ENCODE peak calls at places on chromosomes 3 and 15, in five cellular contexts. A is K562, N is suprapubic skin, Q is HCT116, M is sigmoid colon. T is an unnamed sample.

GRCh38 chr3:101072299-101072698 is 79.1 kb upstream of the ABI3BP start:
- DNase-seq in M (no peak), N (no peak), Q (no peak), A (no peak), T (no peak)

GRCh38 chr3:157529085-157529484 is 25.9 kb upstream of the VEPH1 start:
- DNase-seq in A (no peak), N (no peak), M (no peak), Q (no peak), T (no peak)

GRCh38 chr3:127444761-127445160 is 145.8 kb downstream of the TPRA1 start:
- DNase-seq in Q (no peak), M (peak; percentile 32), A (no peak), N (no peak), T (no peak)

GRCh38 chr3:61560452-61561373 is 658 bp upstream of the PTPRG start:
- DNase-seq in A (no peak), N (peak; percentile 91), Q (peak; percentile 45), M (peak; percentile 92), T (no peak)

GRCh38 chr3:13916375-13916774 is 36.5 kb upstream of the WNT7A start:
- DNase-seq in N (no peak), M (no peak), Q (no peak), A (no peak), T (no peak)

GRCh38 chr3:183698760-183699159 is 1.2 kb downstream of the YEATS2 start:
- DNase-seq in Q (no peak), N (no peak), A (no peak), M (no peak), T (no peak)

GRCh38 chr3:185365281-185366211 is 2.6 kb downstream of the MAP3K13 start:
- DNase-seq in A (no peak), Q (no peak), N (no peak), M (no peak), T (no peak)

GRCh38 chr3:72938471-72939265 is 50.8 kb downstream of the GXYLT2 start:
- DNase-seq in M (peak; percentile 86), Q (peak; percentile 54), N (peak; percentile 76), A (peak; percentile 29), T (peak; percentile 46)

GRCh38 chr3:72041531-72041930 is 256.6 kb upstream of the PROK2 start:
- DNase-seq in A (no peak), N (no peak), Q (no peak), M (peak; percentile 76), T (no peak)

GRCh38 chr15:55515991-55516776 is 8.2 kb upstream of the DNAAF4 start:
- DNase-seq in N (no peak), A (no peak), Q (no peak), M (no peak), T (no peak)

GRCh38 chr15:51117270-51117669 is 22.6 kb upstream of the TNFAIP8L3 start:
- DNase-seq in M (no peak), Q (no peak), A (no peak), N (no peak), T (no peak)

GRCh38 chr15:80554526-80554925 is 140.6 kb upstream of the ABHD17C start:
- DNase-seq in N (no peak), Q (no peak), A (no peak), M (no peak), T (no peak)

GRCh38 chr3:73786346-73786807 is 161.6 kb upstream of the PDZRN3 start:
- DNase-seq in M (no peak), A (no peak), N (peak; percentile 73), Q (no peak), T (peak; percentile 15)

GRCh38 chr3:193902557-193903256 is 233.2 kb upstream of the HES1 start:
- DNase-seq in M (no peak), Q (no peak), N (no peak), A (no peak), T (no peak)

GRCh38 chr3:69490971-69491370 is 105.1 kb upstream of the FRMD4B start:
- DNase-seq in Q (no peak), A (no peak), M (no peak), N (no peak), T (no peak)

GRCh38 chr3:90136468-90137191 is 1029.2 kb downstream of the EPHA3 start:
- DNase-seq in Q (no peak), A (no peak), N (no peak), M (no peak), T (no peak)

GRCh38 chr3:14370719-14371572 is 31.5 kb upstream of the SLC6A6 start:
- DNase-seq in Q (no peak), A (no peak), M (no peak), N (no peak), T (no peak)

GRCh38 chr3:139772539-139773500 is 95.0 kb upstream of the NMNAT3 start:
- DNase-seq in A (no peak), N (no peak), Q (no peak), M (no peak), T (no peak)

DNA sequence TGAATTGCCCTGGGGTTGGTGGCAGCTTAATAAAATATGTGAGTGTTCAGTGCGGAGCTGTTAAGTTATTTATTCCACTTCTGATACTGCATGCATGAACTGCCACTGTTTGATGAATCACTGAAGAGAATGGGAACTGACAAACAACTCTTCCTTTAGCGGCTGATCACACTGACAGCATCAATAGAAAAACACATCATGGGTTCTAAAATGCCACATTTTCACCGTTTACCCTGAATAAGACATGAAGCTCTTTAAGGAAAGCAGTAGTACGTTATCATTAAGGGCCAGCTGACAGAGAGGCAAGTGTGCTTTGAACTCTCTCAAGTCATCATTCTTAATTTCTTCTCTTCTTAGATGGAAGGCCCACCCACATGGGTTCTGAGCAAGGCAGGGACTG is 118.8 kb downstream of the ROBO2 start:
- DNase-seq in N (no peak), A (no peak), Q (no peak), M (no peak), T (no peak)
- TF ChIP-seq POLR2AphosphoS5 in N (no peak), A (no peak), Q (no peak), M (no peak), T (no peak)

DNA sequence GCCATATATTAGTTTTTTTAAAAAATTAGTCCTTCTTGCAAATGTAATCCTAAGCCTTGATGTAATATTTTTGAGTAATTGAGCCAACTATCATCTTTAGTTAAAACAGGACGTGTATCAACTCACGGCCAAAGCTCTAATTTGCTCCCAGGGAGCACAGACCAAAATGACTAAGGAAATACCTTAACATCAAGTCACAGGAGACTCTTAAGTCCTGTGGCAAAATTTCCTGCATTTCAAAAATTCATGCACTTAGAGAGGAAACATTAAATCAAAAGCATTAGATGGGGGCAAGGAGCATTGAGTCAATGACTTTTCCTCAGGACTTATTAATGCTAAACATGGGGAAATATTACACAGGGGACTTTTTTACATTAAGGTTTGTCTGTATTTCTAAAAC is 276.0 kb downstream of the MFSD1 start:
- DNase-seq in M (no peak), A (no peak), N (no peak), Q (no peak), T (no peak)
- TF ChIP-seq POLR2AphosphoS5 in M (no peak), A (no peak), N (no peak), Q (no peak), T (no peak)

GRCh38 chr3:49006591-49007067 is 562 bp upstream of the WDR6 start:
- DNase-seq in A (peak; percentile 21), N (peak; percentile 82), M (peak; percentile 85), Q (no peak), T (no peak)

GRCh38 chr3:49007068-49007770 is at the start of gene WDR6:
- DNase-seq in M (peak; percentile 99), Q (peak; percentile 94), N (peak; percentile 98), A (peak; percentile 91), T (peak; percentile 82)

GRCh38 chr3:49005998-49006397 is 1.2 kb upstream of the WDR6 start:
- DNase-seq in M (peak; percentile 68), N (no peak), Q (no peak), A (no peak), T (no peak)

GRCh38 chr3:49009391-49009790 is 2.2 kb downstream of the WDR6 start:
- DNase-seq in Q (no peak), N (no peak), A (no peak), M (no peak), T (no peak)

DNA sequence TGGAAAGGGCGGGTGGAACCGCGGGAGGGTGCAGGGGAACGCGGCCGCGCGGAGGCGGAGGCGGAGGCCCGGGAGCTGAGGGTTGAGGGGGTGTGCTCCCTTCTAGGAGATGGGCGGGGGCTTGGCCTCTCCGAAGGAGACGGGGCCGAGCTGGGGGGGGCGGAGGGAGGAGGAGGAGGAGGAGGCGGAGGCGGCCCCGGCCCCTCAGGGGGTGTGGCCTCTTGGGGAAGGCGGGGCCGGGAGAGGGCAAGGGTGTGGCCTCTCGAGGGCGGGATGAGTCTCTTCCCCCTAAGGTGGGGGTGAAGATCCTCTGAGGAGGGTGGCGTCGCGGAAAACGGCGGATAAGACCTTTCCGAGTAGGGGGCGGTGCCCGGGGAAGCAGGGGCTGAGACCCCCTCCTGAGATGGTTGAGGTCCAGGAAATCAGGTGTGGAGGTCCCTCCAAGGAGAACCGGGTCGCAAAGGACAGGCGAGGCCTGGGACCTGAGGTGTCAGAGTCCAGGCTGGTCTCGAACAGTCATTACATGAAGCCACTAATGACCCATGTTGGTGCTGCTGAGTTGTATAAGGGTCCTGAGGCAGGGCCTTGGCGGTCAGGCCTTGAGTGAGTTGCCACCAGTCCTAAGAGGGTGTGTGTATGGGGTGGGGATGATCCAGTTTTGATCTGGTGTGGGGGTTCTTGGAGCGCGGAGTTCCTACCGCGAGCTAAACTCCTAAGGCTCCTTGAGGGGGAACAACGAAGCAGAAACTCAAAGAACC is 759 bp downstream of the WDR6 start:
- DNase-seq in A (peak; percentile 85), M (peak; percentile 97), N (peak; percentile 96), Q (peak; percentile 72), T (no peak)
- TF ChIP-seq POLR2AphosphoS5 in A (no peak), M (peak; percentile 4), N (no peak), Q (peak; percentile 34), T (no peak)

GRCh38 chr3:31234143-31234542 is 298.6 kb upstream of the STT3B start:
- DNase-seq in N (no peak), Q (no peak), A (no peak), M (no peak), T (no peak)

GRCh38 chr3:31230425-31230824 is 302.3 kb upstream of the STT3B start:
- DNase-seq in Q (no peak), M (no peak), A (no peak), N (no peak), T (no peak)

GRCh38 chr3:31235062-31235704 is 297.5 kb upstream of the STT3B start:
- DNase-seq in N (no peak), M (no peak), Q (no peak), A (no peak), T (no peak)

GRCh38 chr3:31230834-31231233 is 301.9 kb upstream of the STT3B start:
- DNase-seq in N (no peak), Q (no peak), M (no peak), A (no peak), T (no peak)

DNA sequence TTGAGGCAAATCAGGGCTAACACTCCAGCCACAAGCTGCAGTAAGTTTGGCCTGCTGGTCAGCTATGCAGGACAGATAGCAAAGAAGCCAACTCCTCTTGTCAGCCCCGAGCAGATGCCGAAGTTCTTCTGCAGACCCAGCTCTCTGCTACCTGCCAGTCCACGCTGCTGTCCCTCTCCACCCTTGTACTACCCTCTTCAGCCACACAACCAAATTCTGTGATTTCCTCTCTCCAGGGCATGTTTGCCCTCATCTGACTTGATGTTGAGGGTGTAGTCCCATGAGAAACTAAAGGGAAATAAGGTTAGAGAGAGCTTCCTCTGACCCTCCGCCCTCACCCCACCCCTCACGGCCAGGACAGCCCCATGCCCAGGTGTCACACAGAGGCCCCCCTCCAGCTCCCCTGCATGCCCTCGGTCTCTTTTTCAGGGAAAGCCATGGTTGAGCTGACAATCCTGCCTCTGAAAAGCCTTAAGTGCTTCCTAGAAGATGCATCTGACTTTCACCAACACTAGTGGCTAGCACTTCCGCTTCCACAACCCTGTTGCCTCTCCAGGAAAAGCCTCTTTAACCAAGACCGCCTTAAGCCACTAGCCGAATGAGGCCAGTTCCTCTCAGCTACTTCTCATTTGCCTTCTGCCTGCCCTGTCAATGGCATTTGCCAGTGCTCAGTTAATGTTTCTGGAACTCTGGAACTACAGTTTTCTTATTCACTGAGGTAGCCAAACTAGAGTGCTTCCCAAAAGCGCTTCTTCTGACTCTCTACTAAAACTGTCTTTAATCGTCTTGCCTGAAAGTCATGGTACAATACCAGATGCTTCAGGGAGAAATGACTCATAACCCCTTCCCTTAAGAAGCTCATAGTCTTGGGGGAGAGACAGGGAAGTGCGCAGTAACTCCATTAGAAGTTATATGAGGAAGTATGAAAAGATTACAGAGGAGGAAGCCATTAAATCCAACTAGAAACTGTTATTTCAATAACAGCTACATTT is 300.4 kb upstream of the STT3B start:
- DNase-seq in Q (no peak), M (no peak), N (no peak), A (no peak), T (no peak)
- TF ChIP-seq POLR2AphosphoS5 in Q (no peak), M (no peak), N (no peak), A (no peak), T (no peak)

T was measured in Panc1.